ENCODE peak calls at places on chromosomes 7 and 10, in nine cellular contexts. U is fibroblast of lung, R is bronchial epithelial cell, O is psoas muscle, S is Caco-2, C is stomach, N is endodermal cell, I is upper lobe of right lung, M is heart right ventricle. T is an unnamed sample.

GRCh38 chr7:51123322-51124021 is 193.1 kb downstream of the COBL start:
- DNase-seq in I (no peak), S (no peak), R (peak; percentile 99), M (peak; percentile 27), O (peak; percentile 79), C (no peak), U (peak; percentile 89), N (no peak), T (no peak)

GRCh38 chr7:131329176-131329570 is 1.5 kb downstream of the MKLN1 start:
- DNase-seq in C (peak; percentile 40), R (peak; percentile 13), O (no peak), M (no peak), S (no peak), N (peak; percentile 48), I (no peak), U (no peak), T (no peak)

GRCh38 chr7:155189600-155189989 is 108.1 kb upstream of the INSIG1 start:
- DNase-seq in I (no peak), O (no peak), N (no peak), S (no peak), U (no peak), C (no peak), R (no peak), M (no peak), T (no peak)

GRCh38 chr10:75722609-75723008 is 291.2 kb downstream of the LRMDA start:
- DNase-seq in S (no peak), R (peak; percentile 37), N (no peak), M (no peak), I (no peak), C (no peak), U (no peak), O (no peak), T (no peak)

GRCh38 chr10:6583447-6583846 is 3.4 kb upstream of the PRKCQ start:
- DNase-seq in M (no peak), I (no peak), N (no peak), R (no peak), C (no peak), S (no peak), O (no peak), U (no peak), T (no peak)

GRCh38 chr7:75040512-75040911 is 33.1 kb downstream of the RCC1L start:
- DNase-seq in N (no peak), U (no peak), R (no peak), S (no peak), M (no peak), O (no peak), C (no peak), I (no peak), T (no peak)

GRCh38 chr7:74514131-74514591 is 60.5 kb downstream of the GTF2IRD1 start:
- DNase-seq in C (no peak), N (no peak), O (peak; percentile 72), S (no peak), M (peak; percentile 21), I (no peak), U (no peak), R (no peak), T (no peak)

GRCh38 chr10:76491216-76491615 is 1059.8 kb downstream of the LRMDA start:
- DNase-seq in N (no peak), R (peak; percentile 60), C (no peak), M (no peak), I (no peak), U (peak; percentile 88), O (no peak), S (no peak), T (no peak)

GRCh38 chr7:102467581-102468415 is 3.0 kb downstream of the LRWD1 start:
- DNase-seq in M (no peak), N (peak; percentile 40), S (no peak), C (no peak), U (no peak), O (peak; percentile 51), R (no peak), I (no peak), T (peak; percentile 11)

DNA sequence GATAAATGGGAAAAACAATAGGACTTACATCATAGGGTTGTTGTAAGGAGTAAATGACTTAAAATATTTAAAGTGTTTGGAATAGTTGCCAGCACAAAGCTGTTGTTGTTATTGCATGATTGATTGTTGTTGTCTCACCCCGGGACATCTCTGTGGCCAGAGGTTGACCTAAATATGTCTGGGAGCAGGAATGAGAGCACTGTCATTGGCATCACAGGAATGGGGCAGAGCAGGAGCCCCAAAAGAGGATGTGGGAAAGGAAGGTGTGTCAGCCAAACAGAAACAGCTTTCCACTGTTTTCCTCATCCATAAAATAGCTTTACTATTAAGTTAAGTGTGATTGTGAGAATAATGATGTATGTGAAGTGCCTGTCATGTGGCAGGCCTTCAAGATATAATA is 121.6 kb downstream of the TMEM168 start:
- DNase-seq in C (no peak), U (no peak), M (no peak), I (no peak), R (no peak), S (no peak), O (no peak), N (peak; percentile 57), T (no peak)
- TF ChIP-seq CTCF in C (no peak), U (no peak), M (no peak), I (no peak), R (no peak), S (no peak), O (no peak), N (no peak), T (no peak)

GRCh38 chr7:142812437-142813215 is 41.9 kb downstream of the PRSS2 start:
- DNase-seq in R (no peak), M (no peak), C (no peak), I (no peak), N (peak; percentile 65), S (no peak), O (no peak), U (peak; percentile 41), T (no peak)

GRCh38 chr7:142809671-142810070 is 38.9 kb downstream of the PRSS2 start:
- DNase-seq in U (no peak), C (no peak), M (no peak), R (no peak), O (no peak), N (peak; percentile 31), I (no peak), S (no peak), T (no peak)

GRCh38 chr7:142813262-142813661 is 41.6 kb upstream of the EPHB6 start:
- DNase-seq in U (peak; percentile 86), R (peak; percentile 90), N (peak; percentile 91), O (no peak), M (no peak), I (no peak), S (peak; percentile 83), C (no peak), T (no peak)

GRCh38 chr7:142808802-142809583 is 38.2 kb downstream of the PRSS2 start:
- DNase-seq in M (no peak), U (peak; percentile 86), R (peak; percentile 59), I (no peak), O (no peak), N (peak; percentile 43), C (peak; percentile 56), S (no peak), T (no peak)

GRCh38 chr7:142811154-142811737 is 40.5 kb downstream of the PRSS2 start:
- DNase-seq in O (no peak), U (peak; percentile 58), I (no peak), S (no peak), M (no peak), C (no peak), R (peak; percentile 40), N (peak; percentile 61), T (no peak)
- TF ChIP-seq CTCF in O (peak; percentile 61), U (peak; percentile 76), I (peak; percentile 61), S (peak; percentile 68), M (peak; percentile 47), C (no peak), R (peak; percentile 44), N (peak; percentile 87), T (peak; percentile 79)

DNA sequence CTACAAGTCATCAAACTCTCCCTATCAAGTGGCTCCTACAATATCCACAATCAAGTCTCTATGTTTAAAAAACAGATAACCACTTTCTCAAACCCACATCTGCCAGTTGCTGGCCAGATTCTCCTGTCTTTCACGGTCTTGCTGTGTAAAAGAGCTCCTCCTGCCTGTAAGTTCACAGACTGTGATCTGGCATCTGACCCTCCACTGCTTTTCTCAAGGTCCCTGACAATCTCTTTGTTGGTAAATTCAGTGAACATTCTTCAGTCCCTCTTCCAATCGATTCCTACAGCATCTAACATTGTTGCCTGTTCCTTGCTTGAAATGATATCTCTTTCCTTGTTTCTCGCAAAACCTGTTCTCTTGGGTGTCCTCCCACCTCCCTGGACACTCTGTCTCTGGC is 18.5 kb upstream of the LMOD2 start:
- DNase-seq in N (peak; percentile 63), I (no peak), R (no peak), U (no peak), S (no peak), O (no peak), C (no peak), M (no peak), T (no peak)
- TF ChIP-seq CTCF in N (peak; percentile 63), I (no peak), R (no peak), U (no peak), S (no peak), O (peak; percentile 20), C (no peak), M (no peak), T (no peak)

GRCh38 chr10:117750616-117751015 is 208.1 kb downstream of the EMX2 start:
- DNase-seq in O (no peak), N (peak; percentile 17), M (no peak), C (no peak), S (no peak), U (no peak), R (no peak), I (no peak), T (no peak)
- TF ChIP-seq CTCF in O (no peak), N (no peak), M (no peak), C (no peak), S (no peak), U (no peak), R (no peak), I (no peak), T (no peak)

DNA sequence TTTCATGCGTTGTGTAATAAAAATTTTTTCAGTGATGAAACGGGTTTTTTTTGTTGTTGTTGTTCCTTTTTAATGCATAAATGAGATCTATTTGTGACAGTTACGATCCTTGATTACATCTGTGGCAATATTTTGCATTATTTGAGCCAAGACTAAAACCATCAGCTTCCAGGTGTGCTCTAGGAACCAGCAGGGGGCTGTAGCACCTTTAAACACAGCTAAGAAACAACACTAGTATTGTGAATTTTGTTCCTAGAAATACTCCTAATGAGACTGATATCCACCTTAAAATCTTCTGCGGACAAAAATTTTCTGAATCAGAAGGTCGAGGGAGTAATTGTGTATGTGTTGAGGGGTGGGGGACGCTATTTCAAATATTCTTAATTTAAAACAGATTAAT is 52.6 kb downstream of the FGFBP3 start:
- DNase-seq in U (no peak), C (no peak), R (peak; percentile 15), M (no peak), S (no peak), I (no peak), O (no peak), N (no peak), T (no peak)
- TF ChIP-seq CTCF in U (peak; percentile 18), C (no peak), R (peak; percentile 44), M (peak; percentile 9), S (peak; percentile 37), I (no peak), O (no peak), N (peak; percentile 72), T (no peak)